ENCODE peak calls at places on chromosomes 12 and 14, in eight cellular contexts. R is stimulated activated CD8-positive, alpha-beta memory T cell treated with anti-CD3 and anti-CD28 coated beads, Interleukin-4, amount 100 ng/mL, for 24 hours; X is cardiac fibroblast; K is ELR; H is WERI-Rb-1; U is left kidney; W is C1 segment of cervical spinal cord; J is H9. N is an unnamed sample.
A peak's percentile ranks its signal among the peaks of the same experiment; 100 is the strongest.

GRCh38 chr12:2944401-2945047 is 14.7 kb upstream of the TEAD4 start:
- DNase-seq in R (peak; percentile 13), H (peak; percentile 64), K (peak; percentile 55), U (peak; percentile 80), X (peak; percentile 55), W (no peak), J (peak; percentile 94), N (peak; percentile 40)

GRCh38 chr14:58687232-58687795 is 49.6 kb downstream of the DACT1 start:
- DNase-seq in J (no peak), H (no peak), U (no peak), R (no peak), W (no peak), K (no peak), X (no peak), N (no peak)

GRCh38 chr12:55929306-55929791 is 1.6 kb upstream of the DGKA start:
- DNase-seq in K (no peak), X (no peak), H (no peak), U (no peak), J (no peak), R (peak; percentile 70), W (no peak), N (no peak)

GRCh38 chr12:6148061-6148460 is 23.6 kb upstream of the VWF start:
- DNase-seq in U (no peak), H (no peak), K (no peak), X (no peak), R (no peak), J (no peak), W (no peak), N (no peak)

GRCh38 chr14:23564181-23564812 is 3.3 kb downstream of the AP1G2 start:
- DNase-seq in K (no peak), W (no peak), J (no peak), R (no peak), X (no peak), U (no peak), H (no peak), N (no peak)

GRCh38 chr12:93022603-93023340 is 93.7 kb upstream of the EEA1 start:
- DNase-seq in H (peak; percentile 40), X (no peak), U (no peak), J (no peak), W (no peak), R (no peak), K (peak; percentile 40), N (no peak)

GRCh38 chr14:55777867-55778266 is 197.9 kb downstream of the KTN1 start:
- DNase-seq in K (no peak), R (no peak), U (no peak), X (no peak), W (no peak), J (no peak), H (no peak), N (no peak)

GRCh38 chr14:36129181-36129580 is 47.3 kb downstream of the PTCSC3 start:
- DNase-seq in U (peak; percentile 69), X (no peak), R (no peak), W (no peak), J (peak; percentile 65), H (no peak), K (no peak), N (peak; percentile 37)

GRCh38 chr14:35456261-35456660 is 51.7 kb upstream of the NFKBIA start:
- DNase-seq in H (no peak), U (no peak), R (no peak), X (no peak), J (no peak), K (no peak), W (no peak), N (no peak)

GRCh38 chr14:76974365-76974764 is 54.1 kb downstream of the IRF2BPL start:
- DNase-seq in H (no peak), J (no peak), K (no peak), U (no peak), X (no peak), W (no peak), R (no peak), N (no peak)

GRCh38 chr12:2858334-2858733 is 1.5 kb upstream of the TEX52 start:
- DNase-seq in R (no peak), X (no peak), U (no peak), W (no peak), H (no peak), K (no peak), J (no peak), N (no peak)